ENCODE peak calls at places on chromosomes 12 and 14, in eight cellular contexts. U is RWPE1, R is A549, Y is MM.1S, X is cardiac fibroblast, K is neural crest cell, N is lower lobe of right lung, C is natural killer cell. Q is an unnamed sample.

GRCh38 chr12:53456654-53457366 is 4.9 kb downstream of the PCBP2 start:
- DNase-seq in U (no peak), R (no peak), Y (peak), X (no peak), K (no peak), N (no peak), C (no peak), Q (no peak)

GRCh38 chr12:130054803-130055202 is 107.5 kb upstream of the FZD10 start:
- DNase-seq in U (no peak), R (no peak), Y (no peak), X (no peak), K (no peak), N (no peak), C (no peak), Q (no peak)

GRCh38 chr14:73633115-73633514 is 11.7 kb upstream of the DNAL1 start:
- DNase-seq in U (no peak), R (no peak), Y (peak), X (no peak), K (no peak), N (peak), C (no peak), Q (no peak)

GRCh38 chr12:121582583-121583333 is 1.9 kb upstream of the KDM2B start:
- DNase-seq in U (no peak), R (no peak), Y (no peak), X (peak), K (no peak), N (no peak), C (no peak), Q (peak)

GRCh38 chr12:46743471-46743870 is 82.3 kb downstream of the SLC38A4 start:
- DNase-seq in U (no peak), R (no peak), Y (no peak), X (no peak), K (no peak), N (no peak), C (no peak), Q (no peak)

GRCh38 chr14:23512156-23512555 is 39.4 kb downstream of the ZFHX2 start:
- DNase-seq in U (no peak), R (no peak), Y (no peak), X (no peak), K (no peak), N (no peak), C (no peak), Q (no peak)

GRCh38 chr12:89067436-89067835 is 284.9 kb downstream of the DUSP6 start:
- DNase-seq in U (peak), R (peak), Y (no peak), X (peak), K (no peak), N (no peak), C (no peak), Q (no peak)

GRCh38 chr14:96103560-96104460 is 64.6 kb downstream of the C14orf132 start:
- DNase-seq in U (no peak), R (no peak), Y (no peak), X (no peak), K (no peak), N (no peak), C (no peak), Q (no peak)

GRCh38 chr12:131108171-131108955 is 154.7 kb downstream of the ADGRD1 start:
- DNase-seq in U (no peak), R (peak), Y (no peak), X (no peak), K (no peak), N (peak), C (no peak), Q (no peak)

GRCh38 chr12:78931466-78931990 is 67.0 kb downstream of the SYT1 start:
- DNase-seq in U (no peak), R (no peak), Y (no peak), X (no peak), K (no peak), N (no peak), C (no peak), Q (no peak)

GRCh38 chr14:85172290-85172689 is 357.7 kb upstream of the FLRT2 start:
- DNase-seq in U (no peak), R (no peak), Y (no peak), X (no peak), K (no peak), N (no peak), C (no peak), Q (no peak)

GRCh38 chr12:15788266-15789214 is 648 bp downstream of the EPS8 start:
- DNase-seq in U (peak), R (peak), Y (peak), X (peak), K (peak), N (peak), C (no peak), Q (peak)

GRCh38 chr12:52918351-52918750 is 13.5 kb upstream of the KRT8 start:
- DNase-seq in U (no peak), R (no peak), Y (no peak), X (no peak), K (no peak), N (no peak), C (no peak), Q (no peak)

GRCh38 chr12:52251367-52252055 is 18.5 kb downstream of the KRT7 start:
- DNase-seq in U (no peak), R (peak), Y (no peak), X (no peak), K (no peak), N (no peak), C (no peak), Q (no peak)

GRCh38 chr14:61561144-61561543 is 134.2 kb upstream of the HIF1A start:
- DNase-seq in U (no peak), R (peak), Y (no peak), X (peak), K (no peak), N (no peak), C (no peak), Q (no peak)

GRCh38 chr14:64562432-64562831 is 12.7 kb downstream of the PPP1R36 start:
- DNase-seq in U (no peak), R (no peak), Y (no peak), X (no peak), K (no peak), N (no peak), C (no peak), Q (no peak)

GRCh38 chr12:10779103-10779502 is 23.3 kb downstream of the TAS2R7 start:
- DNase-seq in U (no peak), R (no peak), Y (no peak), X (no peak), K (no peak), N (no peak), C (no peak), Q (no peak)

GRCh38 chr14:52821805-52822250 is 30.4 kb upstream of the GNPNAT1 start:
- DNase-seq in U (no peak), R (no peak), Y (no peak), X (no peak), K (no peak), N (no peak), C (no peak), Q (no peak)

GRCh38 chr12:113134521-113134951 is 1.0 kb downstream of the RASAL1 start:
- DNase-seq in U (no peak), R (no peak), Y (no peak), X (no peak), K (no peak), N (peak), C (no peak), Q (no peak)
- TF ChIP-seq CTCF in U (no peak), R (no peak), Y (no peak), X (no peak), K (no peak), N (no peak), C (no peak), Q (no peak)

DNA sequence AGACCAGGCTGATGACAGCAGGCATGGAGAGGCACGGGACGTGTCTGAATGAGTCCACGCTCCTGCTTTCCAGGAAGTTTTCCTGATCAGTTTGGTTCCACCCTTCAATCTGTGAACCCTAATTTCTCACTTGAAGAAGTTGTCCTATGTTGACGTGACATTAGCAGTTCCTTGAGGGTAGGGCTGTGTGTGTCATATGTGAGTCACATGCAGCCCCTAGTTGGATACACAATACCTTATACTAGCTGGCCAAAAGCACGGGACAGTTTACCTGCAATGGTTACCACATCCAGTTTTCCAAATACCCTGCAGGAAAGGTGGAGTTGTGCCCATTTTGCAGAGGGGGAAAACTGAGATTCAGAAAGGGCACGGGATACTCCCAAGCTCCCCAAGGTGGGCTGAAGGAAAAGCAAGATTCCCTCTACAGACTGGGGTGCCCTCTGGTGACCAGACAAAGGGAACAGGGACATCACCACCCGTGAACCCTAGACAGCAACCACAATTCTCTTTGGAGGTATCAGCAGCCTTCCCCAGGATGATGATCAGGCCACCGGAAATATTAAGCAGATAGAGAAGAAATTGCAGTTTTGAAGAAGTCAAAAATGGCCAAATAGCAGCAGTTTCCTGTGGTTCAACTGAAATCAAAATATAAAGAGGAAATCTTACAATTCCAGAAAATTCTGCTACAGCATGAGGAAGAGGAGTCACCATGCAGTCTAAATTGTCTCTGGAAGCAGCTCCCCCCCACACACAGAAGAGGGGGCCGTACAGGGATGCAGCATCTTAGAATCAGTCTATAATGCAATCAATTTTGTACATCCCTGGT is 194.4 kb downstream of the PHETA1 start:
- DNase-seq in U (peak), R (peak), Y (peak), X (no peak), K (no peak), N (no peak), C (no peak), Q (no peak)
- TF ChIP-seq CTCF in U (peak), R (peak), Y (peak), X (peak), K (peak), N (peak), C (no peak), Q (peak)

GRCh38 chr12:13046914-13047472 is 2.8 kb downstream of the FAM234B start:
- DNase-seq in U (no peak), R (no peak), Y (no peak), X (no peak), K (no peak), N (no peak), C (no peak), Q (no peak)

GRCh38 chr12:13042666-13043230 is 1.4 kb upstream of the FAM234B start:
- DNase-seq in U (no peak), R (no peak), Y (no peak), X (no peak), K (no peak), N (no peak), C (no peak), Q (no peak)

GRCh38 chr12:13044859-13045384 is 741 bp downstream of the FAM234B start:
- DNase-seq in U (peak), R (peak), Y (no peak), X (peak), K (no peak), N (no peak), C (no peak), Q (no peak)

GRCh38 chr12:13045816-13046215 is 1.6 kb downstream of the FAM234B start:
- DNase-seq in U (no peak), R (no peak), Y (no peak), X (peak), K (no peak), N (no peak), C (no peak), Q (no peak)

GRCh38 chr12:13044002-13044858 is at the start of gene FAM234B:
- DNase-seq in U (peak), R (peak), Y (peak), X (peak), K (peak), N (peak), C (peak), Q (peak)
- TF ChIP-seq CTCF in U (no peak), R (peak), Y (peak), X (no peak), K (peak), N (peak), C (no peak), Q (peak)

DNA sequence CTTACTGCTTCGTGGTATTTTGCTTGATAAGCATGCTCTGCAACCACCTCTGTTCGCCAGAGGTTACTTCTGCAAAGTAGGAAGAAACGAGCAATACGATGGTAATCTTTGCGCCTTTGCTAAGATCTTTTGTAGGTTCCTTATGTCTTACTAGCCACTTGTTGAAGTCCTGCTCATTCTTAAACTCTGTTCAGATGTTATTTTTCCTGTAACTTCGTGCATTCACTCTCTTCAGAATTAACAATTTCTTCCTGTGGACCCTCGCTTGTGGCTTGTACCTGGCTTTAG is 786 bp upstream of the M6PR start:
- DNase-seq in U (no peak), R (no peak), Y (no peak), X (no peak), K (no peak), N (no peak), C (no peak), Q (no peak)
- TF ChIP-seq CTCF in U (no peak), R (no peak), Y (no peak), X (no peak), K (peak), N (no peak), C (no peak), Q (no peak)

GRCh38 chr14:104681689-104682074 is 7.7 kb upstream of the INF2 start:
- DNase-seq in U (peak), R (peak), Y (no peak), X (peak), K (peak), N (peak), C (no peak), Q (no peak)

GRCh38 chr14:104678901-104679705 is 10.3 kb upstream of the INF2 start:
- DNase-seq in U (no peak), R (no peak), Y (no peak), X (no peak), K (no peak), N (peak), C (no peak), Q (no peak)

GRCh38 chr14:104680056-104680805 is 9.2 kb upstream of the INF2 start:
- DNase-seq in U (peak), R (peak), Y (no peak), X (peak), K (no peak), N (peak), C (no peak), Q (no peak)

GRCh38 chr14:104682107-104682593 is 7.3 kb upstream of the INF2 start:
- DNase-seq in U (peak), R (peak), Y (no peak), X (peak), K (no peak), N (peak), C (no peak), Q (no peak)

DNA sequence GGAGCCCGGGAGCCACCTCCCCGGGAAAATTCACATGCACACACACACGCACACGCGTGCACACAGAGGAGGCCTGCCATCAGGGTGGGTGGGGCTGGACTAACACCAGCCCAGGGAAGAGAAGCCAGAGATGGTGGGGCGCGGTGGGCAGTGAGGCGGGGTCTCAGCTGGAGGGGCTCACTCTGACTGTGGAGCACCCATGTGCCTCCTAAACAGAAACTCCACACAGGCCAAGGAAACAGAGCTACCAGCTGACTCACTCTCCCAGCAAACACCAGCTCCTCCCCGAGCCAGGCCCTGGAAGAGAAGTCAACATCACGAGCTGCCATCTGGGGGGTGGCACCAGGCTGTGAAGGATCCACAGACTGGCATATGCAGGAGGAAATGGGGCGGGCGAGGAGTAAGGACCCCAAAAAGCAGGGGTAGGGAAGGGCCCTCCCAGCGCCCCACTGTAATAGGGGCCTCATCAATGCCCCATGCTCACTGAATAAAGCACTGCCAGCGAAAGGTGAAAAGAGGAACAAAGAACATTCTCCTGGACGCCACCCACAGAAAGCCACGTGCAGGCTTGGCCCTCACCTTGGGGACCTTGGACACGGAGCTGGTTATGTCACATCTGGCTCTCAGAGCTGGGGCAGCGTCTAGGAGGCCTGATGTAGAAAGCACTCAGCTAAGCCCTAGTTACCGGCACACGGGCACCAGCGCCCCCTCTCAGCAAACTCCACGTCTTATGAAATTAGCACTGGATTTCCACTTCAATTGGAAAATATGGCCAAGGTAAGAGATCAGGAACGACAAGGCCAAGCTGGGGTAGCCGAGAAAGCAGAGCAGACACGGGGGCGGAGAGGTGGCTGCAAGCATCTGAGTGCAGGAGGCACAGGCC is 8.4 kb upstream of the INF2 start:
- DNase-seq in U (peak), R (peak), Y (no peak), X (peak), K (no peak), N (peak), C (no peak), Q (no peak)
- TF ChIP-seq CTCF in U (no peak), R (peak), Y (no peak), X (peak), K (peak), N (no peak), C (no peak), Q (peak)

GRCh38 chr14:54487771-54488170 is 1.0 kb downstream of the GMFB start:
- DNase-seq in U (peak), R (peak), Y (no peak), X (peak), K (no peak), N (no peak), C (no peak), Q (no peak)

GRCh38 chr14:54489318-54489683 is 521 bp upstream of the GMFB start:
- DNase-seq in U (no peak), R (no peak), Y (no peak), X (no peak), K (no peak), N (no peak), C (no peak), Q (no peak)

GRCh38 chr14:54486685-54487084 is 2.1 kb downstream of the GMFB start:
- DNase-seq in U (no peak), R (no peak), Y (no peak), X (peak), K (no peak), N (no peak), C (no peak), Q (no peak)

GRCh38 chr14:54488646-54489317 is at the start of gene GMFB:
- DNase-seq in U (peak), R (peak), Y (peak), X (peak), K (peak), N (peak), C (peak), Q (peak)

GRCh38 chr14:54488318-54488645 is 498 bp downstream of the GMFB start:
- DNase-seq in U (peak), R (no peak), Y (no peak), X (no peak), K (no peak), N (no peak), C (no peak), Q (no peak)
- TF ChIP-seq CTCF in U (no peak), R (no peak), Y (peak), X (peak), K (peak), N (no peak), C (no peak), Q (peak)

GRCh38 chr12:87661770-87662402 is 367.3 kb downstream of the C12orf50 start:
- DNase-seq in U (peak), R (peak), Y (peak), X (no peak), K (no peak), N (no peak), C (no peak), Q (no peak)

GRCh38 chr12:87670448-87670847 is 358.8 kb downstream of the C12orf50 start:
- DNase-seq in U (no peak), R (no peak), Y (no peak), X (no peak), K (no peak), N (no peak), C (no peak), Q (no peak)

GRCh38 chr12:87671757-87672156 is 357.4 kb downstream of the C12orf50 start:
- DNase-seq in U (no peak), R (no peak), Y (peak), X (no peak), K (no peak), N (no peak), C (no peak), Q (no peak)

DNA sequence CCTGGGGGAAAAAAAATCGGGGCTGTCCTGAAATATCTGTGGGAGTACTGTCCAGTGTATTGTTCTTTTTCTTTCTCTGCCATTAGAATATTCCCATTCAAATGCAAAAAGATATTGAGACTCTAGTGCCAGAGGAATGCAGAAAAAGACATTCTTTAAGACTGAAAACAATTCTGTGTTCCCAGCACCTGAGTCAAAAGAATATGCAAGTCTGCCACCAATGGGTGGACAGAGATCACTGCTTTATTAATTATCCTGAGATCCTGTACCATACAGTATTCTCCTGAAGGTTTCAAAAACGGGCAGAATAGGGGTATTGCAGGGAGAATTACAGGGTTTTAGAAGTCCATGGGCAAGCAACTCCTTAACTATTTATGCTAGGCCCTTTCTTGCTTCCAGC is 361.8 kb downstream of the C12orf50 start:
- DNase-seq in U (peak), R (peak), Y (peak), X (peak), K (no peak), N (no peak), C (no peak), Q (no peak)
- TF ChIP-seq CTCF in U (no peak), R (peak), Y (peak), X (peak), K (no peak), N (no peak), C (no peak), Q (peak)

GRCh38 chr12:42590324-42590934 is 883 bp upstream of the PRICKLE1 start:
- DNase-seq in U (no peak), R (peak), Y (peak), X (no peak), K (no peak), N (peak), C (no peak), Q (no peak)

GRCh38 chr12:42588308-42588836 is 1.2 kb downstream of the PRICKLE1 start:
- DNase-seq in U (no peak), R (no peak), Y (no peak), X (no peak), K (no peak), N (no peak), C (no peak), Q (no peak)

GRCh38 chr12:42589465-42590323 is at the start of gene PRICKLE1:
- DNase-seq in U (peak), R (peak), Y (peak), X (peak), K (peak), N (peak), C (no peak), Q (peak)

GRCh38 chr12:42587564-42588307 is 1.8 kb downstream of the PRICKLE1 start:
- DNase-seq in U (no peak), R (no peak), Y (no peak), X (no peak), K (no peak), N (no peak), C (no peak), Q (no peak)

GRCh38 chr12:42588981-42589464 is 523 bp downstream of the PRICKLE1 start:
- DNase-seq in U (peak), R (peak), Y (no peak), X (peak), K (peak), N (no peak), C (no peak), Q (peak)
- TF ChIP-seq CTCF in U (peak), R (peak), Y (no peak), X (peak), K (peak), N (peak), C (no peak), Q (peak)